ENCODE peak calls at places on chromosome 16, in ten cellular contexts. O, P, T, Y, S, M, R, X, A and J are unnamed samples.

GRCh38 chr16:68960910-68961309 is 117.6 kb downstream of the TANGO6 start:
- DNase-seq in T (no peak), A (no peak), X (no peak), P (no peak), M (no peak), Y (no peak), O (no peak), S (no peak), R (no peak), J (no peak)

GRCh38 chr16:58392215-58393137 is at the start of gene GINS3:
- DNase-seq in X (peak), R (peak), O (peak), T (peak), P (peak), A (peak), S (peak), M (peak), Y (peak), J (peak)

GRCh38 chr16:53219795-53220194 is 165.0 kb downstream of the CHD9 start:
- DNase-seq in A (peak), S (no peak), P (no peak), M (peak), Y (no peak), T (no peak), R (no peak), O (no peak), X (peak), J (peak)

GRCh38 chr16:89722392-89723278 is 1.3 kb downstream of the ZNF276 start:
- DNase-seq in T (peak), P (peak), S (no peak), X (peak), Y (no peak), R (peak), M (peak), A (peak), O (peak), J (peak)

GRCh38 chr16:3030872-3031212 is 5.9 kb downstream of the BICDL2 start:
- DNase-seq in S (no peak), R (no peak), Y (no peak), O (no peak), M (no peak), X (no peak), A (no peak), P (no peak), T (no peak), J (no peak)

GRCh38 chr16:30005341-30006094 is 5.3 kb downstream of the DOC2A start:
- DNase-seq in A (peak), Y (peak), S (no peak), M (peak), O (peak), T (peak), P (peak), X (peak), R (peak), J (peak)

GRCh38 chr16:71350821-71351557 is 7.5 kb upstream of the CALB2 start:
- DNase-seq in Y (no peak), A (no peak), M (no peak), S (no peak), X (no peak), T (no peak), R (no peak), O (no peak), P (no peak), J (no peak)

GRCh38 chr16:74448990-74449389 is 27.7 kb upstream of the CLEC18B start:
- DNase-seq in X (peak), P (peak), Y (no peak), S (no peak), R (no peak), T (no peak), M (peak), A (peak), O (peak), J (peak)

GRCh38 chr16:14041164-14041563 is 30.0 kb upstream of the MRTFB start:
- DNase-seq in M (no peak), P (no peak), S (no peak), R (no peak), X (no peak), A (no peak), T (no peak), O (no peak), Y (no peak), J (no peak)

GRCh38 chr16:83300326-83300725 is 507.5 kb upstream of the HSBP1 start:
- DNase-seq in X (no peak), Y (no peak), P (no peak), M (no peak), T (peak), R (no peak), A (no peak), O (no peak), S (no peak), J (no peak)

GRCh38 chr16:354971-355441 is 2.5 kb upstream of the AXIN1 start:
- DNase-seq in O (no peak), S (no peak), X (no peak), P (no peak), R (no peak), T (no peak), Y (no peak), A (no peak), M (no peak), J (no peak)

GRCh38 chr16:49639739-49640388 is 216.0 kb downstream of the ZNF423 start:
- DNase-seq in M (peak), O (no peak), X (no peak), S (peak), A (no peak), R (no peak), Y (peak), T (no peak), P (no peak), J (no peak)

GRCh38 chr16:51549836-51550235 is 398.8 kb upstream of the SALL1 start:
- DNase-seq in P (no peak), T (no peak), Y (no peak), M (peak), X (peak), O (no peak), S (no peak), A (no peak), R (no peak), J (no peak)

GRCh38 chr16:4695473-4696171 is 2.3 kb downstream of the NUDT16L1 start:
- DNase-seq in S (no peak), A (no peak), Y (no peak), O (no peak), M (no peak), R (no peak), X (peak), P (no peak), T (no peak), J (no peak)

GRCh38 chr16:87190288-87191240 is 126.6 kb downstream of the C16orf95 start:
- DNase-seq in T (no peak), S (peak), Y (no peak), M (peak), X (no peak), R (no peak), A (no peak), O (no peak), P (peak), J (no peak)

GRCh38 chr16:30458561-30459394 is 13.1 kb upstream of the SEPHS2 start:
- DNase-seq in S (peak), M (no peak), P (no peak), Y (no peak), A (peak), T (no peak), X (no peak), O (peak), R (peak), J (peak)

GRCh38 chr16:31253642-31254045 is 6.1 kb upstream of the ITGAM start:
- DNase-seq in T (no peak), X (no peak), M (peak), P (no peak), R (no peak), O (peak), Y (no peak), A (peak), S (no peak), J (peak)

GRCh38 chr16:49000594-49000993 is 281.0 kb downstream of the CBLN1 start:
- DNase-seq in T (no peak), X (no peak), S (no peak), P (no peak), O (no peak), A (no peak), M (no peak), Y (no peak), R (no peak), J (no peak)